ENCODE peak calls at places on chromosomes 12 and 14, in six cellular contexts. One of them, this sample, is unnamed.
A peak's percentile ranks its signal among the peaks of the same experiment; 100 is the strongest.

GRCh38 chr14:82394916-82395315 is 861.3 kb upstream of the SEL1L start:
- DNase-seq in fibroblast of villous mesenchyme: no peak
- DNase-seq in heart left ventricle: no peak
- DNase-seq in astrocyte of the cerebellum: no peak
- DNase-seq in HFFc6: no peak
- DNase-seq in nephron progenitor cell: no peak
- DNase-seq in this sample: no peak

GRCh38 chr14:67429651-67430205 is 17.8 kb upstream of the PLEK2 start:
- DNase-seq in HFFc6: no peak
- DNase-seq in astrocyte of the cerebellum: no peak
- DNase-seq in fibroblast of villous mesenchyme: peak; percentile 67
- DNase-seq in nephron progenitor cell: no peak
- DNase-seq in heart left ventricle: no peak
- DNase-seq in this sample: no peak

GRCh38 chr12:49357099-49357678 is 10.1 kb upstream of the SPATS2 start:
- DNase-seq in HFFc6: peak; percentile 77
- DNase-seq in heart left ventricle: no peak
- DNase-seq in astrocyte of the cerebellum: no peak
- DNase-seq in nephron progenitor cell: no peak
- DNase-seq in fibroblast of villous mesenchyme: peak; percentile 69
- DNase-seq in this sample: no peak

GRCh38 chr14:65042731-65043372 is 56.2 kb downstream of the FNTB start:
- DNase-seq in HFFc6: no peak
- DNase-seq in heart left ventricle: no peak
- DNase-seq in fibroblast of villous mesenchyme: no peak
- DNase-seq in nephron progenitor cell: no peak
- DNase-seq in astrocyte of the cerebellum: no peak
- DNase-seq in this sample: no peak

GRCh38 chr14:32453857-32454810 is 125.0 kb downstream of the AKAP6 start:
- DNase-seq in heart left ventricle: peak; percentile 32
- DNase-seq in nephron progenitor cell: no peak
- DNase-seq in astrocyte of the cerebellum: no peak
- DNase-seq in fibroblast of villous mesenchyme: peak; percentile 70
- DNase-seq in HFFc6: peak; percentile 35
- DNase-seq in this sample: no peak

GRCh38 chr14:95816539-95816938 is 60.1 kb upstream of the TUNAR start:
- DNase-seq in astrocyte of the cerebellum: no peak
- DNase-seq in fibroblast of villous mesenchyme: no peak
- DNase-seq in heart left ventricle: no peak
- DNase-seq in nephron progenitor cell: no peak
- DNase-seq in HFFc6: no peak
- DNase-seq in this sample: no peak

GRCh38 chr14:92135269-92135668 is 13.5 kb downstream of the CPSF2 start:
- DNase-seq in nephron progenitor cell: no peak
- DNase-seq in heart left ventricle: no peak
- DNase-seq in astrocyte of the cerebellum: peak; percentile 32
- DNase-seq in HFFc6: peak; percentile 39
- DNase-seq in fibroblast of villous mesenchyme: peak; percentile 49
- DNase-seq in this sample: no peak

GRCh38 chr12:102816816-102817434 is 100.1 kb downstream of the PAH start:
- DNase-seq in heart left ventricle: no peak
- DNase-seq in HFFc6: peak; percentile 36
- DNase-seq in nephron progenitor cell: peak; percentile 9
- DNase-seq in astrocyte of the cerebellum: no peak
- DNase-seq in fibroblast of villous mesenchyme: peak; percentile 38
- DNase-seq in this sample: no peak

GRCh38 chr12:52402377-52402776 is 3.8 kb downstream of the KRT82 start:
- DNase-seq in fibroblast of villous mesenchyme: no peak
- DNase-seq in astrocyte of the cerebellum: no peak
- DNase-seq in heart left ventricle: no peak
- DNase-seq in HFFc6: no peak
- DNase-seq in nephron progenitor cell: no peak
- DNase-seq in this sample: no peak

GRCh38 chr12:41965996-41966395 is 178.7 kb downstream of the GXYLT1 start:
- DNase-seq in fibroblast of villous mesenchyme: no peak
- DNase-seq in HFFc6: no peak
- DNase-seq in astrocyte of the cerebellum: no peak
- DNase-seq in nephron progenitor cell: no peak
- DNase-seq in heart left ventricle: no peak
- DNase-seq in this sample: no peak

GRCh38 chr12:103996595-103996994 is 30.9 kb downstream of the TDG start:
- DNase-seq in nephron progenitor cell: no peak
- DNase-seq in astrocyte of the cerebellum: no peak
- DNase-seq in HFFc6: no peak
- DNase-seq in fibroblast of villous mesenchyme: no peak
- DNase-seq in heart left ventricle: no peak
- DNase-seq in this sample: no peak

GRCh38 chr12:8065991-8066594 is at the start of gene C3AR1:
- DNase-seq in fibroblast of villous mesenchyme: peak; percentile 82
- DNase-seq in astrocyte of the cerebellum: peak; percentile 43
- DNase-seq in HFFc6: peak; percentile 69
- DNase-seq in nephron progenitor cell: no peak
- DNase-seq in heart left ventricle: no peak
- DNase-seq in this sample: no peak

GRCh38 chr12:81692008-81692407 is 67.1 kb downstream of the PPFIA2 start:
- DNase-seq in fibroblast of villous mesenchyme: no peak
- DNase-seq in nephron progenitor cell: no peak
- DNase-seq in astrocyte of the cerebellum: no peak
- DNase-seq in heart left ventricle: no peak
- DNase-seq in HFFc6: no peak
- DNase-seq in this sample: no peak

GRCh38 chr12:50297027-50297426 is 13.7 kb upstream of the LIMA1 start:
- DNase-seq in nephron progenitor cell: no peak
- DNase-seq in heart left ventricle: no peak
- DNase-seq in astrocyte of the cerebellum: no peak
- DNase-seq in fibroblast of villous mesenchyme: no peak
- DNase-seq in HFFc6: no peak
- DNase-seq in this sample: no peak

GRCh38 chr12:56991319-56991906 is 14.9 kb downstream of the ZBTB39 start:
- DNase-seq in nephron progenitor cell: no peak
- DNase-seq in heart left ventricle: peak; percentile 61
- DNase-seq in HFFc6: no peak
- DNase-seq in astrocyte of the cerebellum: no peak
- DNase-seq in fibroblast of villous mesenchyme: no peak
- DNase-seq in this sample: no peak

DNA sequence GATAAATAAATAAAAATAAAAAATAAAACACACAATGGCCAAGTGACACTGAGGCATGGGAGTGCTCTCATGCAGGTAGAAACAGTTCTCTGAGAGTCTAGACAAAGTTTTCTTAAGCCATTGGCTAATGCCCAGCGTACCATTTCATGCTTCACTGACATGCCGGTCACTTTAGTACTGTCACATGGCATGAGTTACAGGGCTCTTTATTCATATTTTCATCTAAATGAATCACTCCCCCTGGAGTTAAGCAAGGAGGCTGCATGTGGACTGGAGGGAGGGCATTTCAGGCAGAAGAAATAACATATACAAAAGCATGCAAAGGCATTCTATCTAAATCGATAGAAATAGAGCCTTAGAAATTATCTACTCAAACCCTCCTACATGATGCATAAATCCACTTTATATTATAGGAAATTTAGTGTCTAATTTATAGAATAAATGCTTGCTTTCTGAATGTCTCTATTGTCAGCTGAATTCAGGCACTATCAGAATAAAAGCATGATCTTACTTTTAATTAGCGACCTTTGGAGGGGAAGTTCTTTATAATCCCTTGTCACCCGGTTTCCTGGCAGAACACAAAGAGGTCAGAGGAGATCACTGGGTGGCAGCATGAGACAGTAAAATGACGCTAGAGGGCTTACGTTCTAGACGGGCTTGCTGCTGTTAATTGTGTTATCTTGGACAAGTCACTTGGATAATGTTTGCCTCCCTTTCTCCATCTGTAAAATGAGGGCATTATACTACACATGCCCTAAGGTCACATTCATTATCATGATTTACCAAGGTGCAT is 17.5 kb downstream of the DYRK4 start:
- DNase-seq in astrocyte of the cerebellum: no peak
- DNase-seq in fibroblast of villous mesenchyme: peak; percentile 10
- DNase-seq in HFFc6: peak; percentile 9
- DNase-seq in nephron progenitor cell: no peak
- DNase-seq in heart left ventricle: no peak
- DNase-seq in this sample: no peak
- TF ChIP-seq CTCF in astrocyte of the cerebellum: peak; percentile 35
- TF ChIP-seq CTCF in fibroblast of villous mesenchyme: peak; percentile 19
- TF ChIP-seq CTCF in HFFc6: peak; percentile 45
- TF ChIP-seq CTCF in nephron progenitor cell: no peak
- TF ChIP-seq CTCF in heart left ventricle: peak; percentile 35
- TF ChIP-seq CTCF in this sample: no peak

GRCh38 chr12:2675776-2676175 is 119.0 kb upstream of the FKBP4 start:
- DNase-seq in fibroblast of villous mesenchyme: no peak
- DNase-seq in heart left ventricle: no peak
- DNase-seq in astrocyte of the cerebellum: no peak
- DNase-seq in HFFc6: no peak
- DNase-seq in nephron progenitor cell: no peak
- DNase-seq in this sample: no peak

GRCh38 chr12:2672863-2673262 is 121.9 kb upstream of the FKBP4 start:
- DNase-seq in fibroblast of villous mesenchyme: no peak
- DNase-seq in nephron progenitor cell: no peak
- DNase-seq in astrocyte of the cerebellum: no peak
- DNase-seq in HFFc6: no peak
- DNase-seq in heart left ventricle: no peak
- DNase-seq in this sample: no peak

GRCh38 chr12:2678416-2678815 is 116.4 kb upstream of the FKBP4 start:
- DNase-seq in fibroblast of villous mesenchyme: no peak
- DNase-seq in nephron progenitor cell: no peak
- DNase-seq in heart left ventricle: no peak
- DNase-seq in HFFc6: no peak
- DNase-seq in astrocyte of the cerebellum: no peak
- DNase-seq in this sample: no peak

GRCh38 chr12:2677142-2677880 is 117.5 kb upstream of the FKBP4 start:
- DNase-seq in heart left ventricle: no peak
- DNase-seq in fibroblast of villous mesenchyme: no peak
- DNase-seq in nephron progenitor cell: no peak
- DNase-seq in astrocyte of the cerebellum: no peak
- DNase-seq in HFFc6: no peak
- DNase-seq in this sample: no peak

DNA sequence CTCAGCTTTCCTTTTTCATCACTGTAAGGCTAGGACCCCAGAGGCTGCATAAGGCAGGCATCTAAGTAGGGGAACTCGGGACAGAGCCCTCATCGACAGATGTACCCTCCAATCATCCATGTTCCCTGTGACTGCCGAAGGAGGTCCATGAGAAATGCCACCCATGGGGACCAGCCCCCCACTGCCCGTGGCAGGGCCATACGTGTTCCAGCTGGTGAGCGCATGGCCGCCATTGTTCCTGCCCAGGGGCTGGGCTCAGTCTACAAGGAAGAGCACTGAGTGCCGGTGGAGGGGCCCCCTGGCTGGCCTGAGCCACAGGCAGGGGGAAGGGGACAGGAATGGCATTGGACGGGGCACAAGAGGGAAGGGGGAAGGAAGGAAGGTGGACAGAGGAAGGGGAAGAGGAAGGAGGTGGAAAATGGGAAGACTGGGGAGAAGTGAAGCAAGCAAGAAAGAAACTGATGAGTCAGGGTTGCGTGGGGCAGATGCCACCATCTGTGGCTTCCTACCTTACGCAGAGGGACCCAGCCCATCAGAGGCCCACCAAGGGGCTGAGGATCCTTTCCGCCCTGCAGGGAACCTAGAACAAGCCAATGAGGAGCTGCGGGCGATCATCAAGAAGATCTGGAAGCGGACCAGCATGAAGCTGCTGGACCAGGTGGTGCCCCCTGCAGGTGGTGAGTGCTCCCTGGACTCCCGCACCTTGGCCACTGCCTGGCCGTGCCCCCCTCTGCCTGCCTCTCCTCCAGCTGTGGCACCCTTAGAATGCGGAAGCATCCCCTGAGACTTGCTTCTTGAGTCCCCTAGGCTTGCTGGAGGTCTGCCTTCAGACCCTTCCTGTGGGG is 120.6 kb upstream of the FKBP4 start:
- DNase-seq in fibroblast of villous mesenchyme: no peak
- DNase-seq in HFFc6: no peak
- DNase-seq in astrocyte of the cerebellum: no peak
- DNase-seq in heart left ventricle: no peak
- DNase-seq in nephron progenitor cell: no peak
- DNase-seq in this sample: no peak
- TF ChIP-seq CTCF in fibroblast of villous mesenchyme: peak; percentile 17
- TF ChIP-seq CTCF in HFFc6: peak; percentile 56
- TF ChIP-seq CTCF in astrocyte of the cerebellum: no peak
- TF ChIP-seq CTCF in heart left ventricle: no peak
- TF ChIP-seq CTCF in nephron progenitor cell: no peak
- TF ChIP-seq CTCF in this sample: no peak

DNA sequence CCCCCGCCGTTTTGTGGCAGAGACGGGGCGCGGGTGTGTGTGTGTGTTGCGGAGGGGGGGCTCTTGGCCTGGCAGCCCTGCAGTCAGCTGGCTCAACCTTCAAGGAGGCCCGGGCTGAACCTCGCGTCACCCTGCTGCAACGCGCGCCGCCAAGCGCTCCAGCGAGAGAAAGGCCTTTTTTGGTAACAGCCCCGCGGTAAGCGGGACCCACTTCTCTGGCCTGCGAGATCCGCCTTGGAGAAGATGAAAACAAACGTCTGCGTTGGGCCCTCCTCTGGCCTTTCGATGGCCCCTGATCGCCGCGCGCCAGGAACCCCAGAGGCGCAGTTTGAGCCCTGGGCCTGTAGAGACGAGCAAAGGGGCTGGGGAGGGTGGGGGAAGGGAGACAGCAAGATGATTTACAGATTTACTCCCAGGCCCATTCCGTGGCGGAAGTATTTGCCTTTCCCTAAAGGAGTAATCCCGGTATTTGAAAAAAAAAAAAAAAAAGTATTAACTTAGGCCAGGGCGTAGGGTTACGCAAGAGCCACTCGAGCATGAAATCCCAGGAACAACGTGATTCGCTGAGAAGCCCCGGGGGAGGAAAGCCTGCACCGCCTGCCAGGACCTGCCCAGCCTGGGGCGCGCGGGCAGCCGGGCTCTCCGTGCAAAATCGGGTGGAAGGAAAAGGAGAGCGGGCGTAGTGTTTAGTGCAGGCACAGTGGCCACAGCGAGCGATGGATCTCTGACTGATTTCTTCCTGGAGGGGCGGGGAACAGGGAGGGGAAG is 4.5 kb upstream of the IRF2BPL start:
- DNase-seq in fibroblast of villous mesenchyme: peak; percentile 100
- DNase-seq in nephron progenitor cell: peak; percentile 86
- DNase-seq in HFFc6: peak; percentile 98
- DNase-seq in heart left ventricle: peak; percentile 92
- DNase-seq in astrocyte of the cerebellum: peak; percentile 94
- DNase-seq in this sample: peak; percentile 62
- TF ChIP-seq CTCF in fibroblast of villous mesenchyme: no peak
- TF ChIP-seq CTCF in nephron progenitor cell: no peak
- TF ChIP-seq CTCF in HFFc6: peak; percentile 4
- TF ChIP-seq CTCF in heart left ventricle: no peak
- TF ChIP-seq CTCF in astrocyte of the cerebellum: peak; percentile 11
- TF ChIP-seq CTCF in this sample: no peak

GRCh38 chr12:43576162-43576561 is 24.2 kb upstream of the ADAMTS20 start:
- DNase-seq in astrocyte of the cerebellum: no peak
- DNase-seq in nephron progenitor cell: no peak
- DNase-seq in HFFc6: no peak
- DNase-seq in heart left ventricle: no peak
- DNase-seq in fibroblast of villous mesenchyme: no peak
- DNase-seq in this sample: no peak
- TF ChIP-seq CTCF in astrocyte of the cerebellum: no peak
- TF ChIP-seq CTCF in nephron progenitor cell: no peak
- TF ChIP-seq CTCF in HFFc6: no peak
- TF ChIP-seq CTCF in heart left ventricle: no peak
- TF ChIP-seq CTCF in fibroblast of villous mesenchyme: no peak
- TF ChIP-seq CTCF in this sample: no peak

This sample was measured in omental fat pad.